ENCODE peak calls at places on chromosomes 5 and 9, in six cellular contexts. D, R, C, Y, F and T are unnamed samples.

GRCh38 chr5:17807069-17807468 is 172.8 kb downstream of the TAF11L14 start:
- DNase-seq in D (no peak), R (no peak), C (no peak), Y (no peak), F (no peak), T (no peak)

GRCh38 chr9:96152550-96152949 is 149.4 kb downstream of the HSD17B3 start:
- DNase-seq in D (no peak), R (no peak), C (no peak), Y (no peak), F (no peak), T (no peak)

GRCh38 chr9:131707677-131708612 is 31.9 kb downstream of the RAPGEF1 start:
- DNase-seq in D (no peak), R (peak), C (peak), Y (peak), F (peak), T (no peak)

GRCh38 chr5:106956901-106957300 is 713.8 kb downstream of the EFNA5 start:
- DNase-seq in D (no peak), R (no peak), C (no peak), Y (no peak), F (no peak), T (no peak)

GRCh38 chr9:98964911-98965336 is 21.2 kb downstream of the COL15A1 start:
- DNase-seq in D (no peak), R (no peak), C (no peak), Y (no peak), F (no peak), T (no peak)

GRCh38 chr5:108521841-108522506 is 140.1 kb upstream of the FBXL17 start:
- DNase-seq in D (no peak), R (no peak), C (peak), Y (peak), F (peak), T (no peak)

GRCh38 chr9:72315089-72315509 is 49.9 kb downstream of the ZFAND5 start:
- DNase-seq in D (peak), R (peak), C (peak), Y (no peak), F (peak), T (no peak)

GRCh38 chr5:96816430-96816939 is 8.7 kb upstream of the ERAP1 start:
- DNase-seq in D (no peak), R (no peak), C (no peak), Y (no peak), F (no peak), T (no peak)

GRCh38 chr5:40678021-40678939 is 1.4 kb upstream of the PTGER4 start:
- DNase-seq in D (no peak), R (no peak), C (no peak), Y (no peak), F (no peak), T (no peak)

GRCh38 chr9:91465420-91465819 is 41.8 kb upstream of the NFIL3 start:
- DNase-seq in D (no peak), R (no peak), C (no peak), Y (peak), F (peak), T (no peak)

GRCh38 chr5:10424124-10424731 is 17.5 kb upstream of the ROPN1L start:
- DNase-seq in D (no peak), R (no peak), C (no peak), Y (peak), F (peak), T (no peak)

GRCh38 chr5:11902304-11902703 is 1.9 kb downstream of the CTNND2 start:
- DNase-seq in D (no peak), R (no peak), C (no peak), Y (no peak), F (no peak), T (no peak)

GRCh38 chr9:136725612-136726011 is 13.2 kb downstream of the DIPK1B start:
- DNase-seq in D (no peak), R (peak), C (no peak), Y (no peak), F (peak), T (no peak)

GRCh38 chr5:55407059-55407684 is 99.4 kb downstream of the MTREX start:
- DNase-seq in D (no peak), R (no peak), C (peak), Y (peak), F (peak), T (no peak)

GRCh38 chr9:101115062-101115461 is 86.5 kb downstream of the PLPPR1 start:
- DNase-seq in D (no peak), R (no peak), C (no peak), Y (no peak), F (no peak), T (no peak)
- H3K4me3 ChIP-seq in D (no peak), R (no peak), C (no peak), Y (no peak), F (no peak), T (no peak)

GRCh38 chr9:124868511-124869465 is 6.9 kb downstream of the ARPC5L start:
- DNase-seq in D (peak), R (peak), C (peak), Y (peak), F (peak), T (peak)
- TF ChIP-seq CTCF in D (no peak), R (no peak), C (no peak), Y (peak), F (peak), T (no peak)

GRCh38 chr9:135468866-135469521 is 10.6 kb upstream of the PPP1R26 start:
- DNase-seq in D (no peak), R (no peak), C (no peak), Y (peak), F (peak), T (no peak)
- H3K4me3 ChIP-seq in D (no peak), R (no peak), C (no peak), Y (no peak), F (no peak), T (no peak)

GRCh38 chr9:107945493-107945892 is 455.9 kb upstream of the KLF4 start:
- DNase-seq in D (no peak), R (no peak), C (no peak), Y (no peak), F (no peak), T (no peak)
- TF ChIP-seq CTCF in D (no peak), R (no peak), C (no peak), Y (no peak), F (no peak), T (no peak)

GRCh38 chr5:57495285-57495684 is 12.7 kb upstream of the ACTBL2 start:
- DNase-seq in D (no peak), R (no peak), C (no peak), Y (no peak), F (no peak), T (no peak)

GRCh38 chr5:57493034-57493433 is 10.4 kb upstream of the ACTBL2 start:
- DNase-seq in D (no peak), R (no peak), C (no peak), Y (no peak), F (peak), T (no peak)

GRCh38 chr5:57495688-57496087 is 13.1 kb upstream of the ACTBL2 start:
- DNase-seq in D (no peak), R (no peak), C (no peak), Y (no peak), F (no peak), T (no peak)

GRCh38 chr5:57492632-57493031 is 10.0 kb upstream of the ACTBL2 start:
- DNase-seq in D (no peak), R (no peak), C (no peak), Y (no peak), F (no peak), T (no peak)

GRCh38 chr5:57494104-57495098 is 11.8 kb upstream of the ACTBL2 start:
- DNase-seq in D (peak), R (no peak), C (no peak), Y (peak), F (peak), T (no peak)
- H3K4me3 ChIP-seq in D (no peak), R (no peak), C (no peak), Y (no peak), F (no peak), T (no peak)

DNA sequence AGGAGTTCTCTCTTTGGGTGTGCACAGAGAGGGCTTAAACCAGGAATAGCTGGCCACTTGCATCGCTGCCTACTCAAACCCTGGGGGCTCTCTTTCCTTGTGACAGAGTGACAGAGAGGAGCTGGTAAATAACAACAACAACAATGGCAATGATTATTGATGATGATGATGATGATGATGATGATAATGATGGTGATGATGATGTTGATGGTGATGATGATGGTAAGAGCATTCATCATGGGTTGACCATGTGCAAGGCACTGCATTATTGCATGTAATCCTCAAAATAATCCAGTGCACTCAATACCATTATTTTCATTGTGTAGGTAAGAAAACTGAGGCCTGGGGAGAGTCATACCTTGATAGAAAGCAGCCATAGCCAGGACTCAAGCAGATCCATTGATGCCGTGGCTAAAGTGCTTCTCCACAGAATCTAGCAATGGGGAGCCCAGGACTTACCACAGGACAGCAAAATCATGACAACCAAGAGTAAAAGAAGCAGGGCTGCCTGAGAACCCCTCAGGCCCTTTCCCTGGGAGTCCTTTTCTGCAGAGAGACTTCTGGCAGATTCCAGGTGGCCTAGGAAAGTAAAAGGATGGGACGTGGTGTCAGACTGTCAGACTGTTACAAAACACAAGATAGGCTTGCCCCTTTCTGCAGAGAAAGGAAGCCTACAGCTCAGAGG is 4.8 kb downstream of the FOXI1 start:
- DNase-seq in D (no peak), R (no peak), C (no peak), Y (no peak), F (no peak), T (no peak)
- TF ChIP-seq CTCF in D (no peak), R (no peak), C (no peak), Y (no peak), F (no peak), T (no peak)

DNA sequence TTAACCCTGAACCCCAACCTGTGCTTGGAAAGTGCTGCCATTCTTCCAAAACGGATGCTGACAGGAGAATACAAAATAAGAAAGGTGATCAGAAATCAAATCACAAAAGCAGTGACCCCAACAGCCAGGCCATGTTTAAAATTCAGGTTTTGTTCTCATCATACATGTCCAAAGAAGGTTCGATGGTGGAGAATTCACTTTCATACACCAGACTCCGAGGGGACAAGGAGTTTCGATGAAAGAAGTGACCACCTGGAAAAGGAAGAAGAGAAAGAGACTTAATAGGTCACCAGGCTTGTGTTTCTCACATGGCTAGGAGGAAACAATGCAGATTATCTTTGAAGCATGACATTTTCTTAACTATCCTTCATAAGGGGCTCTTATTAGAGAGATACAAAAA is 12.5 kb upstream of the TBC1D9B start:
- DNase-seq in D (no peak), R (no peak), C (no peak), Y (no peak), F (no peak), T (no peak)
- H3K4me3 ChIP-seq in D (no peak), R (no peak), C (no peak), Y (no peak), F (no peak), T (no peak)

GRCh38 chr9:93207326-93207814 is 23.4 kb downstream of the WNK2 start:
- DNase-seq in D (no peak), R (peak), C (peak), Y (peak), F (peak), T (peak)
- TF ChIP-seq CTCF in D (no peak), R (no peak), C (no peak), Y (no peak), F (no peak), T (no peak)